ENCODE peak calls at places on chromosomes 11 and 22, in ten cellular contexts. K, O, B, T, M, R, D, G, J and C are unnamed samples.

GRCh38 chr11:95256204-95256819 is 25.3 kb upstream of the SESN3 start:
- DNase-seq in K (no peak), O (no peak), B (no peak), T (no peak), M (no peak), R (no peak), D (peak; percentile 2), G (no peak), J (peak; percentile 36), C (no peak)

GRCh38 chr11:35272391-35272821 is 133.4 kb downstream of the CD44 start:
- DNase-seq in K (no peak), O (no peak), B (no peak), T (no peak), M (no peak), R (peak; percentile 53), D (no peak), G (no peak), J (no peak), C (no peak)

GRCh38 chr11:12674936-12675696 is 895 bp downstream of the TEAD1 start:
- DNase-seq in K (no peak), O (peak; percentile 38), B (no peak), T (no peak), M (peak; percentile 23), R (no peak), D (no peak), G (no peak), J (peak; percentile 20), C (no peak)

GRCh38 chr22:19086944-19087343 is 35.3 kb downstream of the DGCR2 start:
- DNase-seq in K (no peak), O (no peak), B (no peak), T (peak; percentile 46), M (no peak), R (no peak), D (peak; percentile 45), G (no peak), J (no peak), C (no peak)

GRCh38 chr22:26812731-26813130 is 155.3 kb downstream of the MIAT start:
- DNase-seq in K (no peak), O (no peak), B (no peak), T (peak; percentile 37), M (no peak), R (no peak), D (no peak), G (no peak), J (no peak), C (no peak)

GRCh38 chr22:22682196-22682595 is 37.8 kb downstream of the GGTLC2 start:
- DNase-seq in K (no peak), O (no peak), B (no peak), T (no peak), M (no peak), R (no peak), D (no peak), G (no peak), J (no peak), C (no peak)

GRCh38 chr11:101915811-101916291 is 471 bp downstream of the ANGPTL5 start:
- DNase-seq in K (no peak), O (no peak), B (no peak), T (peak; percentile 33), M (no peak), R (no peak), D (peak; percentile 48), G (no peak), J (peak; percentile 94), C (no peak)

GRCh38 chr11:103013426-103013825 is 57.9 kb upstream of the MMP13 start:
- DNase-seq in K (no peak), O (no peak), B (no peak), T (no peak), M (no peak), R (no peak), D (no peak), G (no peak), J (no peak), C (no peak)

GRCh38 chr11:34425863-34426262 is 12.9 kb upstream of the CAT start:
- DNase-seq in K (no peak), O (no peak), B (no peak), T (peak; percentile 10), M (no peak), R (no peak), D (no peak), G (no peak), J (no peak), C (no peak)

GRCh38 chr11:123056835-123057491 is 5.0 kb downstream of the HSPA8 start:
- DNase-seq in K (no peak), O (no peak), B (no peak), T (no peak), M (no peak), R (no peak), D (no peak), G (no peak), J (peak; percentile 49), C (no peak)

GRCh38 chr11:2074266-2074825 is 64.8 kb downstream of the IGF2 start:
- DNase-seq in K (no peak), O (peak; percentile 49), B (no peak), T (no peak), M (no peak), R (no peak), D (no peak), G (no peak), J (peak; percentile 33), C (no peak)

GRCh38 chr11:17415523-17416104 is 27.2 kb upstream of the KCNJ11 start:
- DNase-seq in K (no peak), O (no peak), B (peak; percentile 64), T (no peak), M (no peak), R (no peak), D (no peak), G (peak; percentile 58), J (no peak), C (no peak)

GRCh38 chr11:19918302-19919049 is 205.8 kb downstream of the NAV2 start:
- DNase-seq in K (no peak), O (no peak), B (no peak), T (no peak), M (no peak), R (no peak), D (peak; percentile 60), G (no peak), J (no peak), C (no peak)

GRCh38 chr22:29231971-29232959 is 26.6 kb downstream of the EMID1 start:
- DNase-seq in K (no peak), O (no peak), B (peak; percentile 88), T (no peak), M (no peak), R (no peak), D (no peak), G (peak; percentile 82), J (no peak), C (no peak)

GRCh38 chr22:29609139-29609538 is 5.7 kb downstream of the NF2 start:
- DNase-seq in K (no peak), O (no peak), B (no peak), T (no peak), M (no peak), R (no peak), D (no peak), G (no peak), J (no peak), C (peak; percentile 42)

GRCh38 chr11:118592616-118593367 is 14.6 kb upstream of the PHLDB1 start:
- DNase-seq in K (no peak), O (no peak), B (no peak), T (no peak), M (no peak), R (no peak), D (no peak), G (peak; percentile 32), J (no peak), C (no peak)

GRCh38 chr22:22408731-22409696 is 99.5 kb downstream of the ZNF280B start:
- DNase-seq in K (peak; percentile 42), O (peak; percentile 78), B (no peak), T (no peak), M (no peak), R (no peak), D (peak; percentile 9), G (no peak), J (peak; percentile 71), C (peak; percentile 33)

GRCh38 chr22:35914665-35915476 is 113.8 kb downstream of the RBFOX2 start:
- DNase-seq in K (peak; percentile 78), O (peak; percentile 83), B (no peak), T (peak; percentile 85), M (peak; percentile 22), R (no peak), D (peak; percentile 82), G (no peak), J (peak; percentile 40), C (peak; percentile 45)

GRCh38 chr11:76823481-76824028 is 37.2 kb upstream of the ACER3 start:
- DNase-seq in K (peak; percentile 37), O (peak; percentile 28), B (no peak), T (peak; percentile 72), M (no peak), R (no peak), D (peak; percentile 63), G (no peak), J (no peak), C (no peak)

GRCh38 chr11:108793611-108794010 is 128.7 kb downstream of the DDX10 start:
- DNase-seq in K (no peak), O (no peak), B (no peak), T (no peak), M (no peak), R (no peak), D (no peak), G (no peak), J (no peak), C (no peak)

GRCh38 chr11:122984186-122985011 is 2.8 kb upstream of the BSX start:
- DNase-seq in K (peak; percentile 7), O (no peak), B (no peak), T (no peak), M (no peak), R (no peak), D (no peak), G (no peak), J (no peak), C (no peak)

GRCh38 chr11:118175031-118175531 is 1.4 kb downstream of the SCN2B start:
- DNase-seq in K (no peak), O (no peak), B (no peak), T (peak; percentile 31), M (no peak), R (no peak), D (no peak), G (no peak), J (no peak), C (peak; percentile 63)

GRCh38 chr11:118634435-118635236 is 27.2 kb downstream of the PHLDB1 start:
- DNase-seq in K (peak; percentile 76), O (peak; percentile 87), B (no peak), T (no peak), M (peak; percentile 69), R (no peak), D (no peak), G (no peak), J (no peak), C (no peak)

GRCh38 chr11:69948256-69949141 is 129.3 kb upstream of the FGF3 start:
- DNase-seq in K (peak; percentile 93), O (no peak), B (peak; percentile 57), T (no peak), M (no peak), R (no peak), D (peak; percentile 56), G (peak; percentile 84), J (no peak), C (no peak)

GRCh38 chr22:27452916-27453315 is 348.6 kb downstream of the MN1 start:
- DNase-seq in K (no peak), O (no peak), B (no peak), T (no peak), M (no peak), R (no peak), D (peak; percentile 47), G (no peak), J (no peak), C (no peak)

GRCh38 chr22:30115705-30116104 is 35.4 kb downstream of the HORMAD2 start:
- DNase-seq in K (no peak), O (no peak), B (no peak), T (no peak), M (no peak), R (no peak), D (no peak), G (no peak), J (no peak), C (no peak)

GRCh38 chr11:2932850-2933251 is 3.6 kb upstream of the PHLDA2 start:
- DNase-seq in K (peak; percentile 60), O (no peak), B (peak; percentile 76), T (peak; percentile 32), M (no peak), R (no peak), D (peak; percentile 61), G (peak; percentile 81), J (no peak), C (no peak)

GRCh38 chr11:48880021-48880441 is 103.7 kb downstream of the TRIM51G start:
- DNase-seq in K (no peak), O (no peak), B (peak; percentile 58), T (no peak), M (no peak), R (no peak), D (no peak), G (peak; percentile 54), J (no peak), C (no peak)